ENCODE peak calls at places on chromosome 17, in eight cellular contexts. D is right lobe of liver, B is A549, F is prostate gland, U is gastrocnemius medialis, I is heart left ventricle, A is stomach, G is ovary. K is an unnamed sample.

GRCh38 chr17:37752482-37752881 is 7.6 kb upstream of the HNF1B start:
- DNase-seq in B (peak), G (no peak), I (no peak), F (no peak), D (no peak), A (no peak), U (no peak), K (no peak)

GRCh38 chr17:58525239-58525638 is 10.8 kb upstream of the MTMR4 start:
- DNase-seq in G (peak), F (no peak), U (peak), D (no peak), A (no peak), B (no peak), I (peak), K (peak)

GRCh38 chr17:27457731-27458523 is 1.7 kb downstream of the KSR1 start:
- DNase-seq in I (no peak), D (no peak), G (no peak), F (no peak), B (peak), A (no peak), U (no peak), K (no peak)

GRCh38 chr17:19663097-19663496 is 14.5 kb downstream of the ALDH3A2 start:
- DNase-seq in F (no peak), A (no peak), D (no peak), B (no peak), G (no peak), U (no peak), I (no peak), K (no peak)

GRCh38 chr17:79072544-79072943 is 2.1 kb upstream of the ENGASE start:
- DNase-seq in I (no peak), G (no peak), F (no peak), B (no peak), D (no peak), U (no peak), A (no peak), K (no peak)

GRCh38 chr17:30229012-30229411 is 6.5 kb downstream of the SLC6A4 start:
- DNase-seq in B (no peak), A (no peak), D (no peak), I (no peak), U (no peak), F (no peak), G (no peak), K (no peak)

GRCh38 chr17:3659541-3660111 is 8.8 kb downstream of the TAX1BP3 start:
- DNase-seq in F (peak), B (peak), G (peak), D (peak), U (peak), I (peak), A (peak), K (peak)

GRCh38 chr17:42301022-42301421 is 12.7 kb downstream of the STAT5A start:
- DNase-seq in U (no peak), G (no peak), A (no peak), I (no peak), D (no peak), F (no peak), B (no peak), K (no peak)

GRCh38 chr17:50210249-50211225 is 9.1 kb upstream of the COL1A1 start:
- DNase-seq in D (no peak), B (peak), U (no peak), F (no peak), I (peak), A (no peak), G (peak), K (peak)

GRCh38 chr17:69414408-69415274 is at the start of gene MAP2K6:
- DNase-seq in A (peak), B (peak), F (peak), I (peak), U (peak), G (peak), D (peak), K (peak)

GRCh38 chr17:35314415-35315216 is 58.8 kb downstream of the SLFN11 start:
- DNase-seq in F (no peak), I (no peak), B (no peak), D (no peak), A (no peak), G (no peak), U (no peak), K (no peak)

GRCh38 chr17:19345067-19345460 is 17.5 kb downstream of the B9D1 start:
- DNase-seq in U (no peak), G (peak), B (no peak), D (no peak), A (no peak), I (no peak), F (no peak), K (peak)

GRCh38 chr17:81991684-81992513 is 14.5 kb downstream of the ASPSCR1 start:
- DNase-seq in G (no peak), B (no peak), I (peak), F (peak), A (peak), D (peak), U (peak), K (peak)

GRCh38 chr17:50346313-50347086 is 574 bp downstream of the XYLT2 start:
- DNase-seq in A (peak), U (peak), I (peak), F (peak), B (peak), G (peak), D (peak), K (peak)

GRCh38 chr17:79565606-79566250 is 45.1 kb downstream of the RBFOX3 start:
- DNase-seq in F (no peak), B (no peak), A (no peak), D (no peak), G (no peak), I (no peak), U (no peak), K (no peak)

GRCh38 chr17:80926601-80927250 is 64.9 kb upstream of the CHMP6 start:
- DNase-seq in A (no peak), D (no peak), I (no peak), G (no peak), F (no peak), B (no peak), U (no peak), K (no peak)

GRCh38 chr17:31093866-31094599 is 744 bp upstream of the NF1 start:
- DNase-seq in B (no peak), I (no peak), D (no peak), G (no peak), F (no peak), U (no peak), A (no peak), K (no peak)

GRCh38 chr17:63564562-63564961 is 14.3 kb downstream of the DCAF7 start:
- DNase-seq in D (no peak), I (no peak), F (no peak), A (no peak), U (no peak), G (no peak), B (no peak), K (no peak)

GRCh38 chr17:1929896-1930750 is 95.0 kb downstream of the RTN4RL1 start:
- DNase-seq in D (no peak), B (no peak), F (no peak), A (no peak), I (no peak), G (no peak), U (no peak), K (no peak)

GRCh38 chr17:64326420-64327054 is 63.5 kb upstream of the TEX2 start:
- DNase-seq in G (peak), B (no peak), U (peak), I (peak), D (no peak), A (peak), F (peak), K (peak)

GRCh38 chr17:45230787-45231480 is 9.2 kb downstream of the FMNL1 start:
- DNase-seq in B (no peak), I (peak), G (no peak), D (no peak), F (no peak), A (no peak), U (no peak), K (peak)
- H3K27ac ChIP-seq in B (peak), I (peak), G (no peak), D (no peak), F (no peak), A (peak), U (peak), K (no peak)

DNA sequence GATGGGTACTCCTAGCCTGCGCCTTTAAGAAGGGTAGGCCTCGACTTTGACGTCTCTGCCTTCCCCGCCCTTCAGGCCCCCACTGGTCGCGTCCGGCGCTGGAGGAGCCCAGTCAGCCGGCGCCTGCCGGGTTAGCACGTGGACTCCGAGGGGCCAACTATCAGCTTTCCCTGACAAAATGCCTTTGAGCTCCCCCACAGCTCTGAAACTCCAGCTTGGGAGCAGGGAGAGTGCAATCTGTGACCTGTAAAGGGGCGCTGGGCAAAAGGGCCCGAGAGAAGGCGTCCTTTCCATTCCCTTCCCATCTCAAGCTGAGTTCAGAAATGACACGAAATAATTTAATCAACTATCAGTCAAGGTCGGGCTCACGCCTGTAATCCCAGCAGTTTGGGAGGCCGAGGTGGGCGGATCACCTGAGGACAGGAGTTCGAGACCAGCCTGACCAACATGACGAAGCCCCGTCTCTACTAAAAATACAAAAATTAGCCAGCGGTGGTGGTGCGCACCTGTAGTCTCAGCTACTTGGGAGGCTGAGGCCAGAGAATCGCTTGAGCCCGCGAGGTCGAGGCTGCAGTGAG is 2.3 kb upstream of the SLC25A39 start:
- DNase-seq in F (peak), I (peak), B (peak), D (peak), G (peak), A (peak), U (peak), K (peak)
- TF ChIP-seq CTCF in F (no peak), I (no peak), B (no peak), D (no peak), G (no peak), A (no peak), U (no peak), K (no peak)

GRCh38 chr17:8158267-8159031 is 4.3 kb downstream of the VAMP2 start:
- DNase-seq in A (peak), D (peak), I (peak), B (peak), G (peak), U (peak), F (peak), K (peak)
- TF ChIP-seq POLR2A in A (no peak), D (peak), I (no peak), B (no peak), G (no peak), U (peak), F (no peak), K (peak)

GRCh38 chr17:17019891-17020456 is 22.3 kb upstream of the MPRIP start:
- DNase-seq in F (peak), D (no peak), A (no peak), B (no peak), U (no peak), G (no peak), I (peak), K (no peak)
- H3K27ac ChIP-seq in F (no peak), D (no peak), A (peak), B (peak), U (no peak), G (no peak), I (no peak), K (no peak)

DNA sequence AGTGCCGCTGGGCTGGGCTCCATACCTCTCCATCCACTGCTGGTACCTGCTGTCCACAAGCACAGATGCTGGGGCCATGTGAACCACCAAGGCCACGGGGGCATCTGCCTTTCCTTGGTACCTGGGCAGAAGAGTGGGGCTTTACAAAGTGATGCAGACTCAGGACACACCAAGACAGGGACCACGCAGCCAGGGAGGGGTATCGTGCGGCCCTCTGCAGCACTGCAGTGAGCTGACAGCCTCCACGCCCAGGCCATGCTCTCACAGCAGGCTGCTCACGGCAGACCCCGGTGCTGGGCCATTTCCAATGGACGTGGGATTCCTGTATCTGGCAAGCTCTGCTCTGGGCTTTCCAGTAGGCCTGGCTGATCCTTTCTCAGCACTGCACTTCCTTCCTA is 14.4 kb downstream of the ELAC2 start:
- DNase-seq in F (no peak), A (no peak), G (no peak), D (no peak), I (no peak), B (no peak), U (no peak), K (no peak)
- TF ChIP-seq CTCF in F (no peak), A (no peak), G (no peak), D (no peak), I (no peak), B (no peak), U (peak), K (no peak)

GRCh38 chr17:77696720-77697460 is 261.6 kb upstream of the TNRC6C start:
- DNase-seq in F (no peak), B (no peak), D (peak), G (no peak), A (no peak), I (peak), U (no peak), K (no peak)
- TF ChIP-seq POLR2A in F (no peak), B (no peak), D (no peak), G (no peak), A (no peak), I (no peak), U (no peak), K (no peak)

GRCh38 chr17:512311-512710 is 159.7 kb upstream of the RPH3AL start:
- DNase-seq in G (no peak), I (no peak), B (no peak), U (no peak), F (no peak), A (no peak), D (no peak), K (no peak)

GRCh38 chr17:514584-514983 is 162.0 kb upstream of the RPH3AL start:
- DNase-seq in F (no peak), U (no peak), A (no peak), D (no peak), B (no peak), G (no peak), I (no peak), K (no peak)

GRCh38 chr17:511833-512251 is 159.2 kb upstream of the RPH3AL start:
- DNase-seq in D (no peak), B (no peak), F (no peak), G (peak), A (no peak), I (no peak), U (peak), K (no peak)

GRCh38 chr17:511001-511690 is 158.5 kb upstream of the RPH3AL start:
- DNase-seq in B (no peak), G (peak), U (peak), D (no peak), I (no peak), A (no peak), F (no peak), K (no peak)

DNA sequence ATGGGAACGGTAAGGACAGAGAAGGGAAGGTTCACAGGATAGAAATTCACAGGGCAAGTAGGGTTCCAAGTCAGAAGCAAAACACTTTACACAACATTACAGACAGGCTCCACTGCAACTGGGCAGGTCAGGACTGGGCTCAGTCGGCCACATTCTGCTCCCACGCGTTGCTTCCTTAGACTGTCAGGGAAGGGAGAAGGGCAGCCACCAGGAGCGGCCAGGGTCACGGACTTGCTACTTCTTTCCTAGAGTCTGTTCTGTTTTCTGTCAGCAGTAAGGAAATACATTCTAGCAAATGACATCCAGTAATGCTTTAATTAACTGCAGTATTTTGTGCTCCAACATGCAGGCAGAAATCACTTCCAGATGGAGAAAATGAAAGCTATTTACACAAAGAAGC is 160.3 kb upstream of the RPH3AL start:
- DNase-seq in F (no peak), I (no peak), B (no peak), A (no peak), G (no peak), D (no peak), U (no peak), K (peak)
- H3K27ac ChIP-seq in F (no peak), I (peak), B (no peak), A (peak), G (no peak), D (no peak), U (peak), K (no peak)

DNA sequence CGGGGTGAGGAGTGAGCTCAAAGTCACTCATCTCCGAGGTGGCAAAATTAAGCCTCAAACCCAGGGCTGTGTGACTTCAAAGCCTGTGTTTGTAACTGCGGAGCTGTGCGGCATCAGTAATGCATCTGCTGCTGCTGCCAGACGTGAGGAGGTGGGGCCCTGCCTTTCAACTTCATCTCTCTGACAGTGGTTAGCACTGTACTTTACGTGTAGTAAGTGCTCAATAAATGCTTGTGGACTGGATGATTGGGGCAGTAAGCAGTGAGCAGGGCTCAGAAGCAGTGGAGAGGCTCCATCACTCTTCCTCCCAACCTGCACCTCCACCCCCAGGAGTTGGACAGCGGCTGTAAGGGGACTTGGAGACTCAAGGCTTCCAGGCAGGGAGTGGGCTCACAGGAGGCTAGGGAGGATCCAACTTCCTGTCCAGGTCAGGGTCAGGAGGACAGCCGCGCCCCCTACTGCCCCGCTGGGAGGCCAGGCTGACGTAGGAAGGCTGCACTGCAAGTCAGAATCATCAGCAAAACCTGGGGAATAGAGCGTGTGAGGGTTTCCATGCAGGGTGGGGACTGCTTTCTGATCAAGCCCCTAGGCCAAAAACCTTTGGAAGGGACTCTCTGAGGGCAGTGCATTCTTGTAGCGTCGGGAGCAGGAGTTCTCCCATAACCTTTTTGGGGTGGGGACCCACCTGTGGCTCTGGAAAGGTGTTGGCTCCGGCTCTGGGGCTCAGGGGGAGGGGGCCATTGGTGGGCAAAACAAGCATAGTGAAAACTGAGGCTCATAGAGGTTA is 21.8 kb downstream of the RAI1 start:
- DNase-seq in D (no peak), A (no peak), G (peak), U (no peak), F (no peak), I (no peak), B (no peak), K (peak)
- TF ChIP-seq CTCF in D (no peak), A (no peak), G (no peak), U (no peak), F (no peak), I (peak), B (no peak), K (no peak)

K was measured in adrenal gland.